ENCODE peak calls at places on chromosome 22, in nine cellular contexts. P is colonic mucosa, M is OCI-LY7, C is sigmoid colon, E is mucosa of descending colon, A is left ventricle myocardium inferior, Q is right lobe of liver, Y is psoas muscle, S is adipocyte. K is an unnamed sample.

GRCh38 chr22:45441158-45441557 is 27.7 kb downstream of the RIBC2 start:
- DNase-seq in Q (peak; percentile 50), C (peak; percentile 84), S (peak; percentile 86), Y (peak; percentile 71), A (peak; percentile 53), P (peak; percentile 51), M (peak; percentile 30), E (peak; percentile 46), K (peak; percentile 30)

GRCh38 chr22:22031183-22031560 is 48.6 kb upstream of the TOP3B start:
- DNase-seq in C (no peak), E (no peak), A (no peak), P (no peak), S (no peak), Y (no peak), Q (no peak), M (peak; percentile 77), K (no peak)

GRCh38 chr22:28948404-28948803 is 65.0 kb downstream of the ZNRF3 start:
- DNase-seq in C (no peak), E (no peak), A (no peak), S (no peak), P (no peak), M (no peak), Q (no peak), Y (no peak), K (no peak)

GRCh38 chr22:49045276-49045675 is 782.4 kb downstream of the BRD1 start:
- DNase-seq in Y (no peak), M (no peak), C (no peak), E (no peak), Q (no peak), P (no peak), S (no peak), A (no peak), K (no peak)

GRCh38 chr22:20517841-20518592 is 10.6 kb downstream of the MED15 start:
- DNase-seq in E (no peak), M (no peak), P (no peak), A (no peak), C (no peak), S (no peak), Q (no peak), Y (no peak), K (no peak)

GRCh38 chr22:37485006-37485713 is 1.0 kb downstream of the MFNG start:
- DNase-seq in P (no peak), C (no peak), E (peak; percentile 57), Q (peak; percentile 60), Y (peak; percentile 70), M (peak; percentile 73), A (no peak), S (no peak), K (peak; percentile 53)

GRCh38 chr22:24973867-24974266 is 21.4 kb downstream of the KIAA1671 start:
- DNase-seq in P (peak; percentile 93), C (no peak), M (no peak), Y (no peak), Q (peak; percentile 66), E (peak; percentile 84), S (no peak), A (no peak), K (no peak)

GRCh38 chr22:17199131-17199731 is 20.0 kb downstream of the ADA2 start:
- DNase-seq in E (no peak), Y (peak; percentile 67), P (no peak), S (peak; percentile 64), M (no peak), C (no peak), Q (no peak), A (peak; percentile 30), K (no peak)

GRCh38 chr22:29138556-29138955 is 65.7 kb downstream of the KREMEN1 start:
- DNase-seq in Q (no peak), E (no peak), P (no peak), S (no peak), C (no peak), M (no peak), Y (no peak), A (no peak), K (no peak)

GRCh38 chr22:49021097-49021925 is 806.4 kb downstream of the BRD1 start:
- DNase-seq in C (peak; percentile 58), Q (no peak), P (no peak), M (no peak), A (no peak), E (no peak), Y (peak; percentile 25), S (no peak), K (no peak)

GRCh38 chr22:31001124-31001770 is 32.2 kb downstream of the TUG1 start:
- DNase-seq in Q (peak; percentile 48), Y (no peak), A (no peak), C (no peak), E (no peak), P (no peak), M (no peak), S (no peak), K (no peak)

GRCh38 chr22:30609260-30610185 is 2.5 kb downstream of the TCN2 start:
- DNase-seq in M (no peak), Y (peak; percentile 32), P (peak; percentile 81), S (peak; percentile 84), C (peak; percentile 87), Q (peak; percentile 42), E (peak; percentile 70), A (peak; percentile 33), K (no peak)

GRCh38 chr22:29143848-29144785 is 61.6 kb upstream of the EMID1 start:
- DNase-seq in E (no peak), A (no peak), C (peak; percentile 53), S (no peak), Q (no peak), P (no peak), Y (peak; percentile 75), M (no peak), K (no peak)

GRCh38 chr22:47284360-47284759 is 521.9 kb downstream of the TBC1D22A start:
- DNase-seq in S (no peak), A (no peak), E (no peak), P (no peak), Q (no peak), M (no peak), C (no peak), Y (no peak), K (no peak)

GRCh38 chr22:46072030-46072881 is 78.1 kb upstream of the PPARA start:
- DNase-seq in A (peak; percentile 75), E (peak; percentile 89), M (peak; percentile 29), C (peak; percentile 83), P (peak; percentile 73), S (peak; percentile 82), Y (peak; percentile 83), Q (peak; percentile 88), K (peak; percentile 72)

GRCh38 chr22:19819911-19820879 is 34.5 kb downstream of the GNB1L start:
- DNase-seq in A (no peak), P (peak; percentile 11), E (no peak), C (peak; percentile 58), Q (peak; percentile 14), S (no peak), M (no peak), Y (no peak), K (peak; percentile 14)

GRCh38 chr22:36333632-36334031 is 54.1 kb downstream of the MYH9 start:
- DNase-seq in S (no peak), Y (no peak), M (no peak), P (no peak), A (no peak), C (no peak), Q (no peak), E (no peak), K (no peak)

GRCh38 chr22:36330655-36331305 is 57.0 kb downstream of the MYH9 start:
- DNase-seq in Y (peak; percentile 75), E (no peak), P (peak; percentile 41), M (no peak), Q (peak; percentile 63), C (no peak), S (peak; percentile 58), A (peak; percentile 69), K (no peak)

GRCh38 chr22:36332623-36333331 is 55.0 kb downstream of the MYH9 start:
- DNase-seq in M (peak; percentile 36), A (no peak), C (no peak), E (no peak), P (peak; percentile 77), Y (no peak), S (no peak), Q (no peak), K (peak; percentile 58)

GRCh38 chr22:36331306-36331911 is 56.4 kb downstream of the MYH9 start:
- DNase-seq in Q (peak; percentile 83), E (peak; percentile 74), P (peak; percentile 75), M (peak; percentile 91), Y (peak; percentile 83), A (peak; percentile 80), C (peak; percentile 96), S (peak; percentile 74), K (peak; percentile 94)

DNA sequence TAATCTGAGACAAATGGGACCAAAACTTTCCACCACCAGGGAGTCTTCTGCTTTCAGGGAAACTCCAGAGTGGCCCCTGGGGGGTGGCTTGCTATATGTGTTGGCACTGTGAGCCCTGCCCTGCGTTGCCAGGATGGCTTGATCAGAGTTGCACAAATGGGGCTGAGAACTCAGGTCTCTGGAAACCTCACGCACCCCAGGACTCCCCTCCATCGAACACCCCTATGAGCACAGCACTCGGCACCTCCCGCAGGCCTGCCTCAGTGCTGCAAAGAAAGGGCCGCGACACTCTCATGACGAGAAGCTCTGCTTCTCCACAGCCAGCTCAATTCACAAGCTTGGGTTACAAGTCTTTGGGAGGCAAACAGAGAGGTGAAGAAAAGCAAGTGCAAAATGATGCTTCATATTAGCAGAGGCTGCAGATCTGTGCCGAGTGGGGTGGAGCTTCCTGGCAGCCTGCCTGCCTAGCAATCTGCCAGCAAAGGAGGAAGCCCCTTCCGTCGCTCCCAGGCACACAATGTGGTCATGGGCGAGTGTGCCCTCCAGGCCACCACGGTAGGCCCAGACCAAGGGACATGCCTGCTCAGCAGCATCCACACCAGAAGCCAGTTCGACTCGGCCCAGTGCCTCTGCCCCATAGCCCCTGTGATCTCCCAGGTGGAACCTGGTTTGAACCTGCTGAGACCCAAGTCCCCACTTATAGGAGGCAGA is 55.7 kb downstream of the MYH9 start:
- DNase-seq in S (peak; percentile 53), E (peak; percentile 80), Q (peak; percentile 79), C (peak; percentile 91), A (peak; percentile 83), P (peak; percentile 78), Y (peak; percentile 85), M (peak; percentile 71), K (peak; percentile 89)
- H3K4me1 ChIP-seq in S (peaks cover 48% of the 10 kb centered on the region), E (peaks cover 88% of the 10 kb centered on the region), Q (peaks cover 35% of the 10 kb centered on the region), C (peaks cover 100% of the 10 kb centered on the region), A (peaks cover 100% of the 10 kb centered on the region), P (peaks cover 74% of the 10 kb centered on the region), Y (peaks cover 93% of the 10 kb centered on the region), M (peaks cover 66% of the 10 kb centered on the region), K (peaks cover 94% of the 10 kb centered on the region)

GRCh38 chr22:50303848-50304527 is 3.5 kb downstream of the PLXNB2 start:
- DNase-seq in Q (peak; percentile 82), S (peak; percentile 37), Y (no peak), M (peak; percentile 38), A (no peak), P (peak; percentile 77), E (peak; percentile 76), C (peak; percentile 88), K (peak; percentile 76)
- H3K4me3 ChIP-seq in Q (no peak overlapping the region), S (peak overlapping the region; percentile 44), Y (peak overlapping the region; percentile 48), M (no peak overlapping the region), A (peak overlapping the region; percentile 98), P (peak overlapping the region; percentile 3), E (no peak overlapping the region), C (peak overlapping the region; percentile 10), K (peak overlapping the region; percentile 85)

GRCh38 chr22:27905638-27906037 is 13.4 kb downstream of the PITPNB start:
- DNase-seq in C (no peak), M (no peak), Y (no peak), E (no peak), Q (no peak), A (no peak), S (peak; percentile 69), P (no peak), K (no peak)
- H3K36me3 ChIP-seq in C (peaks cover 28% of the 10 kb centered on the region), M (peaks cover 95% of the 10 kb centered on the region), Y (no peaks in the 10 kb centered on the region), E (no peaks in the 10 kb centered on the region), Q (peaks cover 2% of the 10 kb centered on the region), A (peaks cover 58% of the 10 kb centered on the region), S (peaks cover 40% of the 10 kb centered on the region), P (no peaks in the 10 kb centered on the region), K (peaks cover 75% of the 10 kb centered on the region)

GRCh38 chr22:32854351-32854804 is 52.9 kb downstream of the TIMP3 start:
- DNase-seq in M (no peak), A (no peak), Y (no peak), S (no peak), Q (no peak), E (no peak), C (no peak), P (no peak), K (no peak)
- H3K4me1 ChIP-seq in M (no peaks in the 10 kb centered on the region), A (peaks cover 95% of the 10 kb centered on the region), Y (peaks cover 12% of the 10 kb centered on the region), S (peaks cover 55% of the 10 kb centered on the region), Q (peaks cover 4% of the 10 kb centered on the region), E (no peaks in the 10 kb centered on the region), C (peaks cover 39% of the 10 kb centered on the region), P (no peaks in the 10 kb centered on the region), K (peaks cover 23% of the 10 kb centered on the region)